ENCODE peak calls at places on chromosomes 6 and 20, in ten cellular contexts. Y, D, T, U, M, X, J, P, V and S are unnamed samples.

GRCh38 chr20:48107560-48107959 is 322.3 kb upstream of the SULF2 start:
- DNase-seq in Y (no peak), D (no peak), T (no peak), U (no peak), M (no peak), X (no peak), J (no peak), P (no peak), V (no peak), S (no peak)

GRCh38 chr20:19813839-19814238 is 55.8 kb downstream of the RIN2 start:
- DNase-seq in Y (no peak), D (no peak), T (no peak), U (no peak), M (no peak), X (no peak), J (peak), P (peak), V (no peak), S (no peak)

GRCh38 chr6:44477293-44477894 is 89.9 kb downstream of the CDC5L start:
- DNase-seq in Y (no peak), D (no peak), T (no peak), U (no peak), M (no peak), X (no peak), J (no peak), P (no peak), V (no peak), S (no peak)

GRCh38 chr6:166474721-166475565 is 92.2 kb upstream of the MPC1 start:
- DNase-seq in Y (no peak), D (no peak), T (no peak), U (no peak), M (no peak), X (no peak), J (no peak), P (peak), V (no peak), S (no peak)

GRCh38 chr6:116073765-116074450 is 13.2 kb upstream of the FRK start:
- DNase-seq in Y (no peak), D (no peak), T (no peak), U (no peak), M (no peak), X (peak), J (peak), P (peak), V (no peak), S (no peak)

GRCh38 chr6:166598441-166599138 is 12.1 kb upstream of the RAMACL start:
- DNase-seq in Y (no peak), D (no peak), T (no peak), U (no peak), M (no peak), X (peak), J (peak), P (peak), V (no peak), S (no peak)

GRCh38 chr6:145148392-145149175 is 586.7 kb downstream of the EPM2A start:
- DNase-seq in Y (no peak), D (peak), T (no peak), U (no peak), M (peak), X (peak), J (peak), P (peak), V (no peak), S (no peak)

GRCh38 chr6:77445214-77445613 is 18.1 kb downstream of the HTR1B start:
- DNase-seq in Y (no peak), D (no peak), T (no peak), U (no peak), M (no peak), X (no peak), J (no peak), P (no peak), V (no peak), S (no peak)

GRCh38 chr6:3776881-3777507 is 25.5 kb upstream of the PXDC1 start:
- DNase-seq in Y (peak), D (peak), T (no peak), U (no peak), M (no peak), X (no peak), J (no peak), P (no peak), V (no peak), S (peak)

GRCh38 chr6:150730801-150731445 is 131.2 kb downstream of the PLEKHG1 start:
- DNase-seq in Y (no peak), D (no peak), T (no peak), U (no peak), M (no peak), X (no peak), J (no peak), P (peak), V (no peak), S (no peak)

GRCh38 chr6:160069050-160069454 is 52.6 kb upstream of the SLC22A1 start:
- DNase-seq in Y (no peak), D (no peak), T (peak), U (no peak), M (no peak), X (no peak), J (no peak), P (no peak), V (no peak), S (no peak)

GRCh38 chr20:44187054-44187762 is at the start of gene JPH2:
- DNase-seq in Y (no peak), D (peak), T (no peak), U (no peak), M (peak), X (peak), J (peak), P (peak), V (no peak), S (peak)

GRCh38 chr6:151535476-151536279 is 41.9 kb downstream of the CCDC170 start:
- DNase-seq in Y (no peak), D (no peak), T (no peak), U (no peak), M (no peak), X (no peak), J (no peak), P (no peak), V (no peak), S (no peak)

GRCh38 chr6:8361259-8361658 is 74.1 kb downstream of the SLC35B3 start:
- DNase-seq in Y (no peak), D (no peak), T (no peak), U (no peak), M (no peak), X (no peak), J (no peak), P (no peak), V (no peak), S (no peak)

GRCh38 chr6:146546440-146546839 is 2.8 kb downstream of the RAB32 start:
- DNase-seq in Y (no peak), D (peak), T (no peak), U (no peak), M (peak), X (peak), J (peak), P (peak), V (no peak), S (no peak)

GRCh38 chr6:34476462-34476861 is 10.6 kb downstream of the PACSIN1 start:
- DNase-seq in Y (no peak), D (no peak), T (no peak), U (no peak), M (no peak), X (no peak), J (no peak), P (no peak), V (no peak), S (no peak)

GRCh38 chr6:16345449-16346330 is 107.3 kb downstream of the GMPR start:
- DNase-seq in Y (peak), D (peak), T (no peak), U (no peak), M (no peak), X (peak), J (peak), P (peak), V (no peak), S (peak)